ENCODE peak calls at places on chromosomes 11 and 22, in ten cellular contexts. X, H, S, J, P, T, W, C, M and Q are unnamed samples. For H3K4me1, the result is how much of the 10 kb centered on the place peaks cover.

GRCh38 chr11:114416441-114416928 is 16.0 kb downstream of the RBM7 start:
- DNase-seq in X (no peak), H (peak), S (no peak), J (no peak), P (no peak), T (peak), W (no peak), C (no peak), M (no peak), Q (no peak)

GRCh38 chr11:69828276-69828970 is 9.2 kb upstream of the FGF3 start:
- DNase-seq in X (peak), H (no peak), S (peak), J (no peak), P (no peak), T (no peak), W (no peak), C (peak), M (peak), Q (no peak)

GRCh38 chr11:115974703-115975102 is 470.5 kb upstream of the CADM1 start:
- DNase-seq in X (no peak), H (no peak), S (no peak), J (no peak), P (no peak), T (no peak), W (no peak), C (no peak), M (no peak), Q (no peak)

GRCh38 chr22:39634530-39635399 is 64.2 kb downstream of the CACNA1I start:
- DNase-seq in X (peak), H (peak), S (no peak), J (no peak), P (peak), T (peak), W (no peak), C (no peak), M (peak), Q (peak)

GRCh38 chr11:86062719-86063118 is 6.2 kb downstream of the PICALM start:
- DNase-seq in X (no peak), H (no peak), S (no peak), J (no peak), P (no peak), T (no peak), W (no peak), C (no peak), M (no peak), Q (peak)

GRCh38 chr11:110711776-110712642 is at the start of gene ARHGAP20:
- DNase-seq in X (peak), H (peak), S (peak), J (peak), P (peak), T (peak), W (peak), C (peak), M (peak), Q (peak)

GRCh38 chr11:95076416-95076815 is 9.7 kb downstream of the SRSF8 start:
- DNase-seq in X (peak), H (peak), S (no peak), J (no peak), P (no peak), T (peak), W (peak), C (no peak), M (no peak), Q (no peak)

GRCh38 chr11:45144126-45145082 is 2.0 kb upstream of the PRDM11 start:
- DNase-seq in X (peak), H (no peak), S (no peak), J (no peak), P (no peak), T (no peak), W (no peak), C (peak), M (peak), Q (no peak)

GRCh38 chr22:20956258-20957117 is 10.6 kb upstream of the AIFM3 start:
- DNase-seq in X (peak), H (peak), S (peak), J (no peak), P (no peak), T (peak), W (no peak), C (no peak), M (peak), Q (no peak)

GRCh38 chr11:65217441-65218423 is 36.0 kb downstream of the CAPN1 start:
- DNase-seq in X (peak), H (no peak), S (no peak), J (no peak), P (no peak), T (no peak), W (no peak), C (peak), M (no peak), Q (no peak)

GRCh38 chr22:24976442-24977218 is 24.1 kb downstream of the KIAA1671 start:
- DNase-seq in X (peak), H (peak), S (peak), J (no peak), P (no peak), T (no peak), W (no peak), C (no peak), M (no peak), Q (no peak)

GRCh38 chr22:32044913-32045312 is 1.9 kb downstream of the SLC5A1 start:
- DNase-seq in X (no peak), H (no peak), S (no peak), J (no peak), P (no peak), T (no peak), W (no peak), C (no peak), M (peak), Q (no peak)

GRCh38 chr11:2689551-2690260 is 10.1 kb downstream of the KCNQ1OT1 start:
- DNase-seq in X (peak), H (no peak), S (peak), J (no peak), P (no peak), T (no peak), W (no peak), C (peak), M (no peak), Q (no peak)

GRCh38 chr11:67495234-67496005 is 9.7 kb downstream of the PITPNM1 start:
- DNase-seq in X (peak), H (no peak), S (no peak), J (no peak), P (no peak), T (no peak), W (no peak), C (no peak), M (no peak), Q (peak)

GRCh38 chr11:59429924-59430516 is 3.8 kb upstream of the OR5A2 start:
- DNase-seq in X (peak), H (peak), S (no peak), J (peak), P (peak), T (peak), W (no peak), C (no peak), M (peak), Q (peak)

GRCh38 chr11:128422576-128423370 is 164.6 kb downstream of the ETS1 start:
- DNase-seq in X (peak), H (no peak), S (peak), J (peak), P (no peak), T (no peak), W (no peak), C (no peak), M (no peak), Q (no peak)

GRCh38 chr11:128251140-128251539 is 336.2 kb downstream of the ETS1 start:
- DNase-seq in X (no peak), H (peak), S (no peak), J (no peak), P (no peak), T (peak), W (no peak), C (no peak), M (no peak), Q (no peak)

GRCh38 chr22:32854351-32854804 is 52.9 kb downstream of the TIMP3 start:
- DNase-seq in X (no peak), H (no peak), S (no peak), J (no peak), P (no peak), T (no peak), W (no peak), C (no peak), M (no peak), Q (no peak)

GRCh38 chr11:10864688-10865087 is 6.8 kb upstream of the ZBED5 start:
- DNase-seq in X (no peak), H (no peak), S (no peak), J (no peak), P (no peak), T (peak), W (no peak), C (no peak), M (no peak), Q (no peak)

GRCh38 chr11:4704054-4704789 is at the start of gene MMP26:
- DNase-seq in X (no peak), H (no peak), S (no peak), J (no peak), P (no peak), T (no peak), W (no peak), C (no peak), M (no peak), Q (no peak)

GRCh38 chr22:31750365-31751284 is 693 bp upstream of the PRR14L start:
- DNase-seq in X (no peak), H (no peak), S (no peak), J (no peak), P (no peak), T (no peak), W (no peak), C (no peak), M (peak), Q (no peak)

GRCh38 chr11:8263769-8264410 is at the start of gene LMO1:
- DNase-seq in X (peak), H (peak), S (peak), J (peak), P (peak), T (peak), W (peak), C (peak), M (peak), Q (peak)

GRCh38 chr11:121446752-121447156 is 5.4 kb upstream of the SORL1 start:
- DNase-seq in X (no peak), H (no peak), S (no peak), J (no peak), P (no peak), T (peak), W (no peak), C (no peak), M (no peak), Q (no peak)

GRCh38 chr22:49972163-49973017 is 11.8 kb downstream of the PIM3 start:
- DNase-seq in X (peak), H (no peak), S (peak), J (no peak), P (no peak), T (no peak), W (peak), C (peak), M (peak), Q (no peak)

GRCh38 chr11:126112547-126112946 is 49.9 kb upstream of the CDON start:
- DNase-seq in X (no peak), H (no peak), S (no peak), J (no peak), P (no peak), T (no peak), W (peak), C (no peak), M (no peak), Q (no peak)

GRCh38 chr22:38129856-38130255 is 19.4 kb upstream of the BAIAP2L2 start:
- DNase-seq in X (peak), H (no peak), S (no peak), J (no peak), P (no peak), T (no peak), W (no peak), C (no peak), M (no peak), Q (no peak)

GRCh38 chr11:19756675-19757475 is 44.2 kb downstream of the NAV2 start:
- DNase-seq in X (no peak), H (no peak), S (no peak), J (no peak), P (no peak), T (no peak), W (no peak), C (no peak), M (no peak), Q (no peak)

GRCh38 chr22:24066872-24067271 is 55.8 kb downstream of the CABIN1 start:
- DNase-seq in X (no peak), H (no peak), S (no peak), J (no peak), P (no peak), T (no peak), W (no peak), C (no peak), M (peak), Q (no peak)

GRCh38 chr11:66195867-66196266 is 72.6 kb upstream of the RAB1B start:
- DNase-seq in X (no peak), H (no peak), S (no peak), J (no peak), P (no peak), T (no peak), W (no peak), C (no peak), M (no peak), Q (no peak)

GRCh38 chr11:34652191-34652958 is 31.5 kb downstream of the EHF start:
- DNase-seq in X (no peak), H (peak), S (no peak), J (no peak), P (no peak), T (peak), W (no peak), C (no peak), M (no peak), Q (no peak)

GRCh38 chr11:34653031-34653430 is 32.1 kb downstream of the EHF start:
- DNase-seq in X (no peak), H (no peak), S (no peak), J (no peak), P (no peak), T (no peak), W (no peak), C (no peak), M (no peak), Q (no peak)

GRCh38 chr11:34649597-34649996 is 28.7 kb downstream of the EHF start:
- DNase-seq in X (no peak), H (no peak), S (no peak), J (no peak), P (no peak), T (no peak), W (no peak), C (no peak), M (no peak), Q (no peak)

GRCh38 chr11:34650528-34650927 is 29.6 kb downstream of the EHF start:
- DNase-seq in X (no peak), H (peak), S (no peak), J (peak), P (no peak), T (peak), W (no peak), C (no peak), M (no peak), Q (no peak)

DNA sequence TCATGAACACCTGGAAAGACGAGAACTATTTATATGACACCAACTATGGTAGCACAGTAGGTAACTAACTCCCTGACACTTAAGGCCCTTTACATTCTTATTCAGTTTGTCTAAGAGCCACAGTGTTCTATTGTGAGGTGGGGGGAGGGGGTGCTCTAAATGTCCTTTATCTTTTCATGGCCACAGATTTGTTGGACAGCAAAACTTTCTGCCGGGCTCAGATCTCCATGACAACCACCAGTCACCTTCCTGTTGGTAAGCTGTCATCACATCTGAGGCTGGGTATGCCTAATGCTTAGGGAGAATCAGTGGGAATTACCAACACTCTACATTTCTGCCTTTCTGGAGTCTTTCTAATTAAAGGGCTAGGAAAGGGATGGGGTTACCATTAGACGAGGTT is 30.7 kb downstream of the EHF start:
- DNase-seq in X (no peak), H (no peak), S (no peak), J (no peak), P (peak), T (peak), W (no peak), C (no peak), M (no peak), Q (no peak)
- H3K4me1 ChIP-seq in X (under half), H (under half), S (under half), J (under half), P (half or more), T (under half), W (under half), C (under half), M (under half), Q (under half)

GRCh38 chr22:35482974-35483373 is 57.7 kb upstream of the RASD2 start:
- DNase-seq in X (no peak), H (no peak), S (no peak), J (no peak), P (no peak), T (no peak), W (no peak), C (no peak), M (no peak), Q (no peak)
- H3K4me1 ChIP-seq in X (under half), H (under half), S (under half), J (under half), P (under half), T (under half), W (under half), C (under half), M (under half), Q (under half)

DNA sequence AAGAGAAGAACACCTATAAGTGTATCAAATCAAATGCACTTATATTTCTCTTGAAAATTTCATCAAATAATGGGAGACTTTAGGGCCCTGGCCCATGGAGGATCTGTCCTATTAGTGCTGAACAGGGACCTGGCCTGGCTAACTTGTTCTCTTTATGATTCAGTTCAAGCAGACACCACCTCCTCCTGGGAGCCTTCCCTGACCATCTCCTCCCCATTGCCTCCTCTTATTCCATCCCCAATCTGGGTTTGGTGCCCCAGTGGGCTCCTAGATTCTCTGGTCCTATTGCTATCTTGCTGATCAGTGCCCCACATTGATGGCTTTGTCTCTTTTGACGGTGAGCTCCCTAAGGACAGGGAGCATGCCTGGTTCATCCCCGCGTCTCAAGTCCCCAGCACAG is 60.1 kb downstream of the MICAL2 start:
- DNase-seq in X (no peak), H (no peak), S (no peak), J (no peak), P (no peak), T (no peak), W (no peak), C (no peak), M (no peak), Q (no peak)
- H3K4me1 ChIP-seq in X (half or more), H (half or more), S (under half), J (under half), P (under half), T (under half), W (under half), C (under half), M (under half), Q (half or more)

DNA sequence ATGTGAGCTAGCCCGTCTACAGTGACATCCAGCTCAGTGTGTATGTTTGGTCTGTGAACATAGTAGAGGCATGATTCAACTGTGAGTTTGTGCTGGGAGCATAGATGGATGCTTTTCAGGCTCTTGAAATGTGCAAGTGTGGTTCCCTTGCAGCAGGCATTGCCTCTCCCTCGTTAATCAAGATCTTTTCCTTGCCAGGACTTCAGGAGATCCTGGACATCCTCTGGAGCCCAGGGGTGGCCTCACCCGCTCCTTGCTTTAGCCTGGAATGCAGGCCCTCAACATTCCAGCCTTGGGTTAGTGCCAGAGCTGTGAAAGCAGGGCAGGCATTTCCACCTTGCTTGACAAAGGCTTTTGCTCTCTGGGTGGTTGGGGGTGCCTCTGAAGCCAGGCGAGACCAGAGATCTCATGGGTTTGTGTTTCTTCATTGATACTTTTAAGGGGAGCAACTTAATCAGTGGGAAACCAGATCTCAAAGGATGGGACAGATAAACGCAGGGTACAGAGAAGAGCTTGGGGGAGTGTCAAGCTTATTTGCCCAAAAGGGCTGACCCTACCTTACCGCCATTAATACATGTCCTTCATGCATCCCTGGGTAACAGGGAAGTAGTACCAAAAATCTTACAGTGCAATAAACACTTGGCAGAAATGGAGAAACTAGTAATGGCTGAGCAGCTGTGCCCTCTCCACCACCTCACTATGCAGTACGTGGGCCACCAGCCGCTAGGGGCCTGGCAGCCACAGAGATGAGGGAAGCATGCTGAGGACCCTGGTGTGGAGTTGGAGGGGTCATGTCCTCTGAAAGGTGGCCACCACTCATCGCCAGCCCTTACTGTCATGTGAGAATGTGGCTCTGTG is 72.1 kb downstream of the PTPRJ start:
- DNase-seq in X (peak), H (peak), S (no peak), J (no peak), P (no peak), T (peak), W (no peak), C (no peak), M (no peak), Q (peak)
- H3K4me1 ChIP-seq in X (under half), H (under half), S (under half), J (half or more), P (under half), T (under half), W (under half), C (under half), M (under half), Q (half or more)

GRCh38 chr22:29032584-29032983 is 29.0 kb downstream of the C22orf31 start:
- DNase-seq in X (no peak), H (no peak), S (no peak), J (no peak), P (no peak), T (peak), W (no peak), C (no peak), M (no peak), Q (no peak)
- H3K4me1 ChIP-seq in X (under half), H (under half), S (under half), J (under half), P (under half), T (under half), W (under half), C (under half), M (under half), Q (under half)

DNA sequence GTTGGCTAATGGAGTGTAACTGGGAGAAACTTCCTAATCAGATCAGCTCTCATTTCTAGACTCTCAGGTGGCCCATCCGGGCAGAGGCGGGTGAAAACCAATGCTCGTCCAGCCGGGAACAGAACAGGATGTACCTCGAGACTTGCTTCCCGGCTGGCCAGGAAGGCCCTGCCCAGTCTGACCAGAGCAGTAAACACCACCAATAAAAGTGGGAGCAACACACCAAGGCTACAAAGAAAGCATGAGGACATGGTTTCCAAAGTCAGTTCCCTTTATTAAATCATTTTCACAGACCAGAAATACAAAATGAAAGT is 940 bp upstream of the TNKS1BP1 start:
- DNase-seq in X (no peak), H (no peak), S (peak), J (no peak), P (no peak), T (no peak), W (peak), C (no peak), M (peak), Q (no peak)
- H3K4me1 ChIP-seq in X (under half), H (under half), S (under half), J (under half), P (under half), T (under half), W (under half), C (under half), M (under half), Q (under half)

GRCh38 chr22:30208631-30209603 is 37.6 kb downstream of the LIF start:
- DNase-seq in X (peak), H (no peak), S (peak), J (no peak), P (no peak), T (peak), W (peak), C (no peak), M (peak), Q (peak)
- H3K4me1 ChIP-seq in X (half or more), H (half or more), S (under half), J (under half), P (under half), T (half or more), W (under half), C (under half), M (under half), Q (half or more)